ENCODE peak calls at places on chromosomes 11 and 22, in seven cellular contexts. R is upper lobe of right lung, J is neural crest cell, Y is pancreas, U is lower leg skin, E is MM.1S, G is K562. W is an unnamed sample.

GRCh38 chr22:20013382-20013871 is 3.2 kb downstream of the ARVCF start:
- DNase-seq in J (peak), R (peak), E (no peak), U (no peak), G (peak), Y (peak), W (peak)

GRCh38 chr22:41048791-41049717 is 43.3 kb upstream of the EP300 start:
- DNase-seq in Y (peak), R (peak), J (peak), U (peak), G (peak), E (no peak), W (no peak)

GRCh38 chr22:40238425-40239344 is 61.0 kb downstream of the TNRC6B start:
- DNase-seq in R (no peak), G (no peak), U (no peak), Y (no peak), E (no peak), J (no peak), W (no peak)

GRCh38 chr22:19905619-19906276 is 35.8 kb upstream of the COMT start:
- DNase-seq in U (no peak), R (no peak), Y (no peak), E (no peak), J (no peak), G (no peak), W (no peak)

GRCh38 chr11:107856180-107856980 is 2.2 kb downstream of the SLC35F2 start:
- DNase-seq in J (no peak), G (peak), E (no peak), U (peak), Y (no peak), R (no peak), W (no peak)

GRCh38 chr11:28346721-28347120 is 238.5 kb downstream of the METTL15 start:
- DNase-seq in U (no peak), E (no peak), R (no peak), J (no peak), G (no peak), Y (no peak), W (no peak)

GRCh38 chr11:124608146-124608545 is 3.1 kb upstream of the PANX3 start:
- DNase-seq in E (no peak), Y (no peak), G (peak), R (no peak), J (no peak), U (no peak), W (no peak)

GRCh38 chr11:16454284-16454683 is 97.9 kb upstream of the SOX6 start:
- DNase-seq in J (no peak), Y (no peak), G (no peak), E (no peak), R (no peak), U (no peak), W (no peak)

GRCh38 chr11:35932641-35933571 is 11.0 kb upstream of the LDLRAD3 start:
- DNase-seq in G (no peak), J (no peak), Y (no peak), R (no peak), U (no peak), E (no peak), W (no peak)

GRCh38 chr11:78708388-78708787 is 133.7 kb upstream of the NARS2 start:
- DNase-seq in Y (no peak), J (no peak), G (no peak), E (no peak), U (no peak), R (no peak), W (no peak)

GRCh38 chr11:27485930-27486773 is 13.6 kb upstream of the LGR4 start:
- DNase-seq in E (peak), G (peak), R (no peak), Y (no peak), J (peak), U (no peak), W (peak)

GRCh38 chr11:110366234-110366633 is 63.5 kb upstream of the FDX1 start:
- DNase-seq in Y (peak), E (no peak), U (no peak), G (no peak), R (peak), J (no peak), W (no peak)

GRCh38 chr11:76861490-76861953 is 804 bp downstream of the ACER3 start:
- DNase-seq in G (peak), R (no peak), Y (no peak), E (no peak), J (no peak), U (no peak), W (no peak)

GRCh38 chr11:95322546-95322945 is 91.5 kb upstream of the SESN3 start:
- DNase-seq in U (no peak), E (no peak), Y (no peak), R (no peak), G (no peak), J (no peak), W (no peak)

GRCh38 chr11:128927108-128927461 is 15.6 kb downstream of the TP53AIP1 start:
- DNase-seq in Y (no peak), R (no peak), E (no peak), J (no peak), U (no peak), G (no peak), W (no peak)

GRCh38 chr11:18137186-18137800 is 4.9 kb downstream of the MRGPRX3 start:
- DNase-seq in G (no peak), E (no peak), J (no peak), Y (no peak), U (no peak), R (no peak), W (no peak)

GRCh38 chr11:75868990-75869389 is 54.0 kb downstream of the UVRAG start:
- DNase-seq in E (no peak), U (no peak), Y (no peak), J (no peak), R (no peak), G (no peak), W (no peak)

GRCh38 chr22:38243007-38243775 is 29.6 kb downstream of the TMEM184B start:
- DNase-seq in U (no peak), Y (no peak), E (no peak), G (no peak), J (peak), R (no peak), W (no peak)

GRCh38 chr11:68308068-68308467 is 4.3 kb upstream of the LRP5 start:
- DNase-seq in U (no peak), Y (no peak), E (no peak), G (no peak), R (no peak), J (no peak), W (no peak)

GRCh38 chr11:110777765-110778164 is 65.5 kb upstream of the ARHGAP20 start:
- DNase-seq in U (no peak), Y (no peak), G (no peak), J (no peak), E (no peak), R (no peak), W (no peak)

GRCh38 chr22:43796567-43796966 is 15.5 kb downstream of the EFCAB6 start:
- DNase-seq in J (no peak), E (no peak), G (no peak), Y (no peak), R (no peak), U (no peak), W (no peak)

GRCh38 chr11:121741316-121741715 is 288.5 kb upstream of the SORL1-AS1 start:
- DNase-seq in E (no peak), U (peak), Y (no peak), J (no peak), R (no peak), G (no peak), W (no peak)

GRCh38 chr11:45394294-45395085 is 108.3 kb upstream of the SYT13 start:
- DNase-seq in Y (no peak), J (no peak), G (no peak), E (no peak), R (no peak), U (no peak), W (no peak)

GRCh38 chr11:14593671-14594070 is 49.9 kb upstream of the PDE3B start:
- DNase-seq in R (no peak), U (no peak), E (no peak), Y (no peak), J (no peak), G (no peak), W (no peak)

GRCh38 chr11:33692013-33692504 is 8.6 kb downstream of the C11orf91 start:
- DNase-seq in R (no peak), G (no peak), Y (no peak), U (peak), E (no peak), J (no peak), W (no peak)

GRCh38 chr22:42432020-42432596 is at the start of gene NFAM1:
- DNase-seq in J (no peak), E (no peak), Y (peak), U (no peak), G (no peak), R (peak), W (no peak)

GRCh38 chr22:36386351-36386899 is 1.3 kb downstream of the MYH9 start:
- DNase-seq in Y (peak), R (peak), J (no peak), G (peak), U (no peak), E (peak), W (peak)

GRCh38 chr11:17743808-17744119 is 9.2 kb downstream of the KCNC1 start:
- DNase-seq in U (no peak), R (peak), Y (no peak), G (no peak), E (no peak), J (no peak), W (no peak)

GRCh38 chr11:73969991-73970800 is 12.4 kb downstream of the UCP2 start:
- DNase-seq in Y (no peak), J (no peak), U (no peak), G (peak), R (no peak), E (no peak), W (peak)

GRCh38 chr11:18705651-18706281 is 7.2 kb downstream of the TMEM86A start:
- DNase-seq in G (no peak), U (no peak), R (peak), Y (peak), E (no peak), J (no peak), W (no peak)

GRCh38 chr11:114942207-114942606 is 263.9 kb downstream of the NXPE2 start:
- DNase-seq in J (no peak), E (no peak), U (no peak), G (no peak), Y (no peak), R (no peak), W (no peak)

GRCh38 chr22:48535868-48536690 is 1291.6 kb downstream of the BRD1 start:
- DNase-seq in J (no peak), G (no peak), E (no peak), U (no peak), Y (no peak), R (no peak), W (no peak)

GRCh38 chr22:31244044-31244942 is 32.2 kb downstream of the LIMK2 start:
- DNase-seq in E (no peak), R (no peak), U (no peak), G (peak), J (no peak), Y (no peak), W (no peak)

GRCh38 chr11:9738700-9739099 is 74.8 kb downstream of the SWAP70 start:
- DNase-seq in G (no peak), U (no peak), R (no peak), J (no peak), E (no peak), Y (no peak), W (no peak)

GRCh38 chr11:6920702-6921101 is at the start of gene OR2D3:
- DNase-seq in E (no peak), J (no peak), G (no peak), U (no peak), Y (no peak), R (no peak), W (no peak)

GRCh38 chr22:48705159-48705916 is 1122.3 kb downstream of the BRD1 start:
- DNase-seq in Y (peak), J (peak), E (no peak), U (no peak), G (no peak), R (peak), W (no peak)

GRCh38 chr11:120228794-120229384 is 11.1 kb upstream of the POU2F3 start:
- DNase-seq in R (no peak), J (no peak), E (no peak), G (peak), Y (no peak), U (no peak), W (no peak)
- TF ChIP-seq CTCF in R (peak), J (peak), E (peak), G (peak), Y (no peak), U (no peak), W (no peak)

GRCh38 chr11:117807482-117808272 is 10.7 kb upstream of the DSCAML1 start:
- DNase-seq in J (peak), R (peak), E (peak), Y (no peak), U (peak), G (peak), W (peak)

GRCh38 chr11:117806906-117807305 is 9.9 kb upstream of the DSCAML1 start:
- DNase-seq in Y (no peak), U (no peak), G (no peak), E (no peak), J (no peak), R (no peak), W (no peak)

GRCh38 chr11:117808768-117809167 is 11.8 kb upstream of the DSCAML1 start:
- DNase-seq in E (no peak), Y (no peak), R (no peak), G (peak), U (no peak), J (no peak), W (no peak)

GRCh38 chr11:117805048-117805447 is 8.0 kb upstream of the DSCAML1 start:
- DNase-seq in R (no peak), Y (no peak), U (no peak), J (no peak), G (no peak), E (no peak), W (no peak)

GRCh38 chr11:117809236-117810055 is 12.4 kb upstream of the DSCAML1 start:
- DNase-seq in G (peak), Y (no peak), J (peak), U (no peak), E (no peak), R (peak), W (peak)
- TF ChIP-seq CTCF in G (peak), Y (no peak), J (peak), U (no peak), E (no peak), R (peak), W (peak)

GRCh38 chr11:43504316-43504950 is 145.7 kb downstream of the TTC17 start:
- DNase-seq in G (peak), R (no peak), E (peak), Y (no peak), J (peak), U (no peak), W (peak)
- TF ChIP-seq CTCF in G (peak), R (peak), E (peak), Y (no peak), J (peak), U (no peak), W (peak)

GRCh38 chr11:64642876-64643257 is 51.8 kb downstream of the SLC22A12 start:
- DNase-seq in G (no peak), J (no peak), R (no peak), E (no peak), Y (no peak), U (no peak), W (no peak)
- TF ChIP-seq CTCF in G (no peak), J (no peak), R (no peak), E (no peak), Y (no peak), U (no peak), W (no peak)

DNA sequence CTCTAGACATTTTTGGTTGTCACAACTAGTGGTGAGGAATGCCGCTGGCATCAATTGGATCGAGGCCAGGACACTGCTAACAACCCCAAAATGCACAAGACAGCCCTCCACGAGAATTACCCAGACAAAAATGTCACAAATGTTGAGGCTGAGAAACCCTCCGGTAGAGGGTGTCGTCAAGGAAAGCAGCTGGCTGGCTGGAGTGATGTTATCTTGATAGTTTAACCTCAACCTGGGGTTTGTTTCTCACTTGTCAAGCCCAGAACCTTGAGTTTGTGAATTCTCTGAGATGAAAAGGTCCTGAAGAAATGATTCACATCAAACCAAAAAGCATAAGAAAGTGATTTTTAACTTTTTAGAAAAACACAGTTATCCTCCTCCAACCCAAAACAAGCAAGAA is 21.1 kb upstream of the TMPRSS13 start:
- DNase-seq in J (no peak), R (no peak), Y (no peak), G (peak), E (peak), U (peak), W (peak)
- TF ChIP-seq CTCF in J (peak), R (peak), Y (no peak), G (peak), E (peak), U (no peak), W (peak)

W was measured in GM13976.